ENCODE peak calls at places on chromosomes 1 and 21, in nine cellular contexts. N is Panc1, R is dorsolateral prefrontal cortex, J is fibroblast of pulmonary artery, M is kidney epithelial cell, Z is H1, V is type B pancreatic cell, O is uterus, A is foreskin fibroblast. U is an unnamed sample.

GRCh38 chr1:246417152-246417812 is 89.8 kb downstream of the SMYD3 start:
- DNase-seq in N (no peak), R (no peak), J (peak; percentile 59), M (peak; percentile 16), Z (no peak), V (no peak), O (no peak), A (peak; percentile 80), U (no peak)

GRCh38 chr1:1677718-1678580 is 14.6 kb downstream of the SLC35E2B start:
- DNase-seq in N (no peak), R (no peak), J (no peak), M (no peak), Z (no peak), V (no peak), O (no peak), A (no peak), U (no peak)

GRCh38 chr1:148264374-148265276 is 112.5 kb upstream of the NBPF11 start:
- DNase-seq in N (peak; percentile 99), R (no peak), J (peak; percentile 59), M (no peak), Z (peak; percentile 85), V (no peak), O (peak; percentile 23), A (peak; percentile 77), U (no peak)

GRCh38 chr21:31103163-31103562 is 64.9 kb upstream of the KRTAP19-8 start:
- DNase-seq in N (no peak), R (no peak), J (no peak), M (no peak), Z (no peak), V (no peak), O (no peak), A (no peak), U (no peak)

GRCh38 chr1:14552246-14552970 is 46.1 kb upstream of the KAZN start:
- DNase-seq in N (no peak), R (peak; percentile 25), J (no peak), M (no peak), Z (no peak), V (no peak), O (no peak), A (no peak), U (no peak)

GRCh38 chr1:115828101-115829022 is 12.6 kb downstream of the NHLH2 start:
- DNase-seq in N (no peak), R (peak; percentile 5), J (peak; percentile 58), M (no peak), Z (peak; percentile 66), V (no peak), O (peak; percentile 46), A (peak; percentile 34), U (no peak)

GRCh38 chr1:29586991-29587745 is 350.8 kb downstream of the PTPRU start:
- DNase-seq in N (no peak), R (no peak), J (no peak), M (no peak), Z (peak; percentile 11), V (no peak), O (no peak), A (peak; percentile 8), U (peak; percentile 54)

GRCh38 chr21:41612674-41613250 is 104.8 kb upstream of the TMPRSS2 start:
- DNase-seq in N (no peak), R (peak; percentile 51), J (peak; percentile 96), M (no peak), Z (peak; percentile 88), V (peak; percentile 79), O (peak; percentile 77), A (peak; percentile 93), U (peak; percentile 96)

GRCh38 chr1:1401457-1402010 is 2.4 kb upstream of the CCNL2 start:
- DNase-seq in N (no peak), R (no peak), J (no peak), M (no peak), Z (no peak), V (no peak), O (no peak), A (no peak), U (no peak)

GRCh38 chr1:40610156-40610555 is 55.3 kb downstream of the RIMS3 start:
- DNase-seq in N (no peak), R (no peak), J (no peak), M (no peak), Z (no peak), V (no peak), O (no peak), A (no peak), U (peak; percentile 64)

GRCh38 chr1:1173793-1174415 is at the start of gene TTLL10:
- DNase-seq in N (no peak), R (no peak), J (no peak), M (no peak), Z (peak; percentile 86), V (no peak), O (no peak), A (no peak), U (no peak)

GRCh38 chr1:110916669-110917306 is 43.8 kb downstream of the CD53 start:
- DNase-seq in N (peak; percentile 24), R (no peak), J (peak; percentile 28), M (peak; percentile 9), Z (no peak), V (no peak), O (no peak), A (peak; percentile 6), U (no peak)

GRCh38 chr21:21001591-21002100 is 3.4 kb downstream of the NCAM2 start:
- DNase-seq in N (no peak), R (no peak), J (no peak), M (no peak), Z (no peak), V (no peak), O (no peak), A (no peak), U (no peak)

GRCh38 chr1:108598340-108598739 is 38.4 kb downstream of the EEIG2 start:
- DNase-seq in N (no peak), R (no peak), J (no peak), M (no peak), Z (no peak), V (no peak), O (no peak), A (no peak), U (no peak)

GRCh38 chr1:226984521-226985238 is 44.6 kb downstream of the COQ8A start:
- DNase-seq in N (no peak), R (no peak), J (no peak), M (no peak), Z (no peak), V (peak; percentile 62), O (no peak), A (no peak), U (peak; percentile 78)

GRCh38 chr1:42469727-42470126 is 6.6 kb downstream of the CCDC30 start:
- DNase-seq in N (no peak), R (no peak), J (no peak), M (no peak), Z (no peak), V (no peak), O (no peak), A (no peak), U (no peak)

GRCh38 chr1:9181176-9181906 is 52.4 kb upstream of the GPR157 start:
- DNase-seq in N (no peak), R (peak; percentile 48), J (peak; percentile 69), M (no peak), Z (peak; percentile 97), V (peak; percentile 86), O (peak; percentile 81), A (peak; percentile 86), U (peak; percentile 94)

GRCh38 chr1:6783221-6783620 is 2.0 kb upstream of the CAMTA1 start:
- DNase-seq in N (no peak), R (no peak), J (no peak), M (no peak), Z (no peak), V (no peak), O (no peak), A (no peak), U (no peak)
- TF ChIP-seq CTCF in N (no peak), R (no peak), J (no peak), M (no peak), Z (no peak), V (no peak), O (no peak), A (no peak), U (peak; percentile 20)

GRCh38 chr1:152481869-152482664 is 28.5 kb upstream of the LCE5A start:
- DNase-seq in N (no peak), R (no peak), J (no peak), M (no peak), Z (no peak), V (no peak), O (no peak), A (no peak), U (no peak)

GRCh38 chr1:152473887-152474537 is 36.6 kb upstream of the LCE5A start:
- DNase-seq in N (no peak), R (no peak), J (no peak), M (no peak), Z (no peak), V (no peak), O (no peak), A (no peak), U (no peak)

GRCh38 chr1:152479792-152480595 is 30.6 kb upstream of the LCE5A start:
- DNase-seq in N (no peak), R (no peak), J (peak; percentile 19), M (no peak), Z (peak; percentile 57), V (no peak), O (no peak), A (peak; percentile 6), U (no peak)
- TF ChIP-seq CTCF in N (peak; percentile 77), R (peak; percentile 38), J (peak; percentile 43), M (peak; percentile 51), Z (peak; percentile 38), V (peak; percentile 26), O (no peak), A (peak; percentile 37), U (no peak)

GRCh38 chr1:183607322-183607980 is 17.2 kb upstream of the NCF2 start:
- DNase-seq in N (no peak), R (no peak), J (no peak), M (no peak), Z (no peak), V (no peak), O (no peak), A (no peak), U (no peak)

GRCh38 chr1:183609313-183609712 is 19.1 kb upstream of the NCF2 start:
- DNase-seq in N (no peak), R (peak; percentile 71), J (peak; percentile 72), M (no peak), Z (no peak), V (no peak), O (peak; percentile 60), A (peak; percentile 88), U (no peak)

GRCh38 chr1:183610053-183610452 is 19.8 kb upstream of the NCF2 start:
- DNase-seq in N (no peak), R (no peak), J (peak; percentile 41), M (no peak), Z (no peak), V (no peak), O (no peak), A (peak; percentile 62), U (no peak)

GRCh38 chr1:183611021-183611420 is 20.8 kb upstream of the NCF2 start:
- DNase-seq in N (no peak), R (no peak), J (no peak), M (no peak), Z (no peak), V (no peak), O (no peak), A (no peak), U (no peak)

GRCh38 chr1:183612407-183612806 is 22.1 kb upstream of the NCF2 start:
- DNase-seq in N (no peak), R (no peak), J (no peak), M (no peak), Z (no peak), V (no peak), O (no peak), A (no peak), U (no peak)
- TF ChIP-seq CTCF in N (no peak), R (no peak), J (no peak), M (no peak), Z (no peak), V (no peak), O (no peak), A (no peak), U (no peak)

GRCh38 chr21:16851054-16851453 is 661.8 kb upstream of the CXADR start:
- DNase-seq in N (no peak), R (no peak), J (no peak), M (no peak), Z (no peak), V (no peak), O (no peak), A (no peak), U (no peak)
- TF ChIP-seq CTCF in N (no peak), R (no peak), J (no peak), M (peak; percentile 8), Z (peak; percentile 35), V (peak; percentile 62), O (no peak), A (no peak), U (no peak)